ENCODE peak calls at places on chromosomes 16 and 17, in seven cellular contexts. Y, H, S, V, B, R and D are unnamed samples.

GRCh38 chr16:57643166-57643813 is 14.9 kb downstream of the ADGRG1 start:
- DNase-seq in S (no peak), Y (peak; percentile 59), B (no peak), R (no peak), H (no peak), V (no peak), D (no peak)

GRCh38 chr17:80970044-80970761 is 21.4 kb upstream of the CHMP6 start:
- DNase-seq in H (peak; percentile 62), Y (peak; percentile 56), S (no peak), B (peak; percentile 58), V (peak; percentile 47), R (peak; percentile 42), D (no peak)

GRCh38 chr17:34725008-34725407 is 145.6 kb downstream of the TMEM132E start:
- DNase-seq in S (no peak), Y (no peak), R (no peak), V (no peak), B (no peak), H (no peak), D (no peak)

GRCh38 chr17:38403491-38403890 is 24.8 kb upstream of the ARHGAP23 start:
- DNase-seq in Y (peak; percentile 50), B (no peak), H (peak; percentile 42), R (no peak), S (no peak), V (no peak), D (no peak)

GRCh38 chr16:68070249-68070725 is 14.9 kb upstream of the NFATC3 start:
- DNase-seq in Y (no peak), R (no peak), H (no peak), S (peak; percentile 11), B (no peak), V (no peak), D (no peak)

GRCh38 chr17:16158721-16159120 is 56.6 kb downstream of the NCOR1 start:
- DNase-seq in R (no peak), V (no peak), S (no peak), H (no peak), Y (no peak), B (no peak), D (no peak)

GRCh38 chr16:4373909-4374742 is 2.5 kb downstream of the VASN start:
- DNase-seq in R (no peak), H (peak; percentile 78), V (peak; percentile 47), Y (peak; percentile 97), B (no peak), S (peak; percentile 63), D (no peak)

GRCh38 chr17:8621585-8621984 is 8.9 kb downstream of the MYH10 start:
- DNase-seq in R (no peak), Y (peak; percentile 55), S (no peak), H (no peak), V (peak; percentile 21), B (no peak), D (no peak)

GRCh38 chr16:11609474-11610120 is 22.9 kb upstream of the LITAF start:
- DNase-seq in R (no peak), V (no peak), Y (no peak), H (peak; percentile 51), B (no peak), S (no peak), D (no peak)

GRCh38 chr16:77834600-77834963 is 46.2 kb downstream of the VAT1L start:
- DNase-seq in V (no peak), B (no peak), S (no peak), H (no peak), R (no peak), Y (peak; percentile 8), D (no peak)

GRCh38 chr16:68091604-68092261 is 6.6 kb downstream of the NFATC3 start:
- DNase-seq in V (no peak), Y (peak; percentile 79), R (no peak), S (no peak), B (no peak), H (no peak), D (no peak)

GRCh38 chr16:75620326-75621169 is 2.5 kb downstream of the ADAT1 start:
- DNase-seq in Y (no peak), B (no peak), S (no peak), R (peak; percentile 69), H (no peak), V (no peak), D (no peak)

GRCh38 chr16:27475561-27475960 is 73.6 kb downstream of the IL21R start:
- DNase-seq in R (no peak), B (no peak), Y (peak; percentile 92), V (no peak), S (no peak), H (no peak), D (no peak)

GRCh38 chr17:50264263-50265113 is 9.8 kb upstream of the TMEM92 start:
- DNase-seq in V (no peak), B (no peak), Y (peak; percentile 84), S (no peak), H (peak; percentile 52), R (no peak), D (peak; percentile 75)

GRCh38 chr17:82234211-82235055 is 5.6 kb downstream of the SLC16A3 start:
- DNase-seq in R (no peak), S (no peak), H (no peak), V (peak; percentile 28), B (no peak), Y (peak; percentile 43), D (no peak)

GRCh38 chr16:58535100-58535499 is 19.8 kb downstream of the SETD6 start:
- DNase-seq in R (no peak), H (no peak), Y (no peak), S (no peak), B (no peak), V (no peak), D (no peak)

GRCh38 chr17:2892305-2892971 is 96.2 kb downstream of the RAP1GAP2 start:
- DNase-seq in R (no peak), Y (peak; percentile 94), V (peak; percentile 79), B (no peak), S (no peak), H (no peak), D (no peak)

GRCh38 chr17:45110676-45111611 is 21.4 kb downstream of the PLCD3 start:
- DNase-seq in S (peak; percentile 58), B (no peak), R (no peak), H (no peak), Y (peak; percentile 62), V (peak; percentile 81), D (peak; percentile 83)

GRCh38 chr17:76869209-76869877 is 1.1 kb downstream of the MGAT5B start:
- DNase-seq in B (no peak), S (no peak), R (no peak), H (peak; percentile 64), Y (no peak), V (no peak), D (no peak)